ENCODE peak calls at places on chromosomes 16 and 17, in four cellular contexts. H is adrenal gland, B is suprapubic skin, T is body of pancreas. V is an unnamed sample.

GRCh38 chr16:77285676-77286075 is 86.5 kb downstream of the SYCE1L start:
- DNase-seq in B (no peak), T (no peak), H (no peak), V (no peak)

GRCh38 chr17:38579934-38580333 is 25.8 kb downstream of the SRCIN1 start:
- DNase-seq in H (peak; percentile 71), T (peak; percentile 39), B (no peak), V (no peak)

GRCh38 chr17:66533572-66533971 is 231.2 kb downstream of the PRKCA start:
- DNase-seq in H (no peak), B (no peak), T (no peak), V (no peak)

GRCh38 chr17:70013911-70014310 is 61.1 kb upstream of the KCNJ16 start:
- DNase-seq in B (no peak), T (no peak), H (no peak), V (no peak)

GRCh38 chr17:44502598-44503079 is 567 bp downstream of the GPATCH8 start:
- DNase-seq in H (no peak), B (peak; percentile 78), T (no peak), V (no peak)

GRCh38 chr16:82750078-82750477 is 123.3 kb downstream of the CDH13 start:
- DNase-seq in H (no peak), T (no peak), B (no peak), V (no peak)

GRCh38 chr16:23516366-23517137 is 6.3 kb upstream of the GGA2 start:
- DNase-seq in T (no peak), B (no peak), H (no peak), V (no peak)

GRCh38 chr16:56332464-56333079 is 92.8 kb downstream of the AMFR start:
- DNase-seq in B (no peak), T (peak; percentile 67), H (peak; percentile 89), V (peak; percentile 88)

GRCh38 chr17:73165616-73166404 is 1.0 kb downstream of the SSTR2 start:
- DNase-seq in B (no peak), T (no peak), H (no peak), V (no peak)

GRCh38 chr17:75130632-75131277 is 787 bp downstream of the NT5C start:
- DNase-seq in B (no peak), T (peak; percentile 52), H (peak; percentile 55), V (peak; percentile 60)

GRCh38 chr17:49132699-49133364 is at the start of gene B4GALNT2:
- DNase-seq in H (peak; percentile 31), T (peak; percentile 38), B (no peak), V (peak; percentile 26)
- TF ChIP-seq POLR2A in H (no peak), T (no peak), B (no peak), V (no peak)

GRCh38 chr17:22310717-22311686 is 618.7 kb downstream of the KCNJ18 start:
- DNase-seq in B (no peak), T (no peak), H (no peak), V (no peak)
- H3K4me3 ChIP-seq in B (no peak overlapping the region), T (no peak overlapping the region), H (no peak overlapping the region), V (no peak overlapping the region)

GRCh38 chr16:73032548-73033270 is 15.2 kb downstream of the ZFHX3 start:
- DNase-seq in B (no peak), H (no peak), T (no peak), V (no peak)
- TF ChIP-seq CTCF in B (no peak), H (no peak), T (no peak), V (no peak)

GRCh38 chr16:86073763-86074493 is 175.0 kb downstream of the IRF8 start:
- DNase-seq in T (peak; percentile 7), B (no peak), H (no peak), V (peak; percentile 40)

GRCh38 chr16:86071611-86072240 is 172.8 kb downstream of the IRF8 start:
- DNase-seq in T (no peak), B (no peak), H (no peak), V (no peak)

GRCh38 chr16:86073103-86073625 is 174.2 kb downstream of the IRF8 start:
- DNase-seq in H (no peak), B (no peak), T (peak; percentile 6), V (peak; percentile 41)

GRCh38 chr16:86070971-86071370 is 172.0 kb downstream of the IRF8 start:
- DNase-seq in T (no peak), H (no peak), B (no peak), V (peak; percentile 25)

DNA sequence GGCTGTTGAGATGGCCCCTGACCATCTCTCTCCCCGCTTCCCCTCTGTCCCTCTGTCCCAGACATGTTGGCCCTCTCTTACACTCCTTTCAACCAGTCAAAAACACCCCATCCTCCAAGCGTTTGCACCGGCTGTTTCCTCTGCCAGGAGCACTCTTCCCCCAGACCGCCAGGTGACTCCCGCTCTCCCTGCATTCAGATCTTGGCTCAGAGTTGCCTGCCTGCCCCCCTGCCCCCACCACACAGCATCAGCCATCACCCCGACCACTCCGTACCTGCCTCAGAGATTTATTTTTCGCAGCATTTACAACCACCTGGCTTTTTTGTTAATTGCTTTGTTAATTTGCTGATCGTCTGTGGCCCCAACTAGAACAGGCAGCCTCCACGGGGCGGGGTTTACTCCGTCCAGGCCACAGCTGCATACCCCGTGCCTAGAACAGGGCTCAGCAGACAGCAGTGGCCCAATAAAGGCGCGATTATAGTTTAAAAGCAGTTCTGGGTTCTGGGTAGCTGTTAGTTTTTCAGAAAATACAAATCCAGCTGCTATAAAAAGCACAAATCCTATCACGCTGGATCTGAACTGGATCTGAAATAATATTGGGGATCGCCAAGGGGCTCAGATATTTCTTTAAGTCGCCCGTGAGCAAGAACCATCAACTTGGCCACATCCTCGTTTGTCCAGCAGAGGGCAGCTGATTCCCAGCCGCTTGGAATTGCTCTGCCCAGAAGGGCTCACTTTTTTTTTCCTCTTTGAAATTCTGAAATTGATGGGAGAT is 173.6 kb downstream of the IRF8 start:
- DNase-seq in T (peak; percentile 67), H (peak; percentile 52), B (no peak), V (peak; percentile 57)
- TF ChIP-seq POLR2A in T (no peak), H (no peak), B (no peak), V (no peak)

GRCh38 chr17:82859431-82860403 is 19.9 kb upstream of the ZNF750 start:
- DNase-seq in H (peak; percentile 83), T (no peak), B (no peak), V (no peak)

GRCh38 chr17:82861393-82861775 is 21.6 kb upstream of the ZNF750 start:
- DNase-seq in H (no peak), T (no peak), B (no peak), V (no peak)

GRCh38 chr17:82862191-82862590 is 22.4 kb upstream of the ZNF750 start:
- DNase-seq in T (no peak), H (no peak), B (no peak), V (no peak)

GRCh38 chr17:82862758-82863645 is 23.2 kb upstream of the ZNF750 start:
- DNase-seq in T (no peak), H (no peak), B (no peak), V (peak; percentile 13)

GRCh38 chr17:82860606-82861392 is 21.0 kb upstream of the ZNF750 start:
- DNase-seq in B (no peak), T (no peak), H (no peak), V (peak; percentile 52)
- H3K4me3 ChIP-seq in B (no peak overlapping the region), T (no peak overlapping the region), H (no peak overlapping the region), V (no peak overlapping the region)

GRCh38 chr17:9322298-9322697 is 253.3 kb downstream of the STX8 start:
- DNase-seq in H (no peak), B (no peak), T (no peak), V (no peak)
- TF ChIP-seq CTCF in H (no peak), B (no peak), T (no peak), V (no peak)

DNA sequence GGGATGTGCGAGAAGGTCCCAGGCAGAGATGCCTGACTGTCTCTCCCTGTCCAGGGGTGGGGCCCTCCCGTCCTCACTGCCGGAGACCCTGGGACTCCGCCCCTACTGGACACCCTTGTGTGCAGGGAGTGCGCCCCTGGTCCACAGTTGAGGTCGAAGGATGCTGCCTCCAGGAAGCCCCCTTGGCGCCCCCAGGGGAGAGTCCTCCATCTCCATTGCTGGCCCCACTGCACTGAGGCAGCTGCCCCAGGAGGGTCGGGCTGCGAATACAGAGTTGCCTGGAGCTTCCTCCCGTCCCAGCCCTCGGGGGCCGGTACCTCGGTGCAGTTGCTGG is 26.6 kb downstream of the CTU2 start:
- DNase-seq in B (no peak), H (no peak), T (no peak), V (no peak)
- TF ChIP-seq POLR2A in B (no peak), H (no peak), T (no peak), V (no peak)

GRCh38 chr16:80932725-80933124 is 74.0 kb downstream of the CMC2 start:
- DNase-seq in B (no peak), H (peak; percentile 63), T (peak; percentile 40), V (peak; percentile 62)
- H3K4me3 ChIP-seq in B (peak overlapping the region; percentile 51), H (peak overlapping the region; percentile 49), T (no peak overlapping the region), V (peak overlapping the region; percentile 44)

V was measured in right lobe of liver.